ENCODE peak calls at places on chromosomes 3 and 15, in five cellular contexts. One of them, this sample, is unnamed. For H3K9me3, the result is how much of the 10 kb centered on the place peaks cover.

GRCh38 chr15:41291065-41291631 is 41.2 kb downstream of the OIP5 start:
- DNase-seq in CD4-positive, alpha-beta memory T cell: no peak
- DNase-seq in body of pancreas: no peak
- DNase-seq in K562: no peak
- DNase-seq in transverse colon: peak
- DNase-seq in this sample: no peak

GRCh38 chr3:194517333-194517732 is 30.5 kb upstream of the ATP13A3 start:
- DNase-seq in CD4-positive, alpha-beta memory T cell: no peak
- DNase-seq in body of pancreas: no peak
- DNase-seq in K562: no peak
- DNase-seq in transverse colon: no peak
- DNase-seq in this sample: no peak

GRCh38 chr3:188927971-188928370 is 243.8 kb upstream of the TPRG1 start:
- DNase-seq in CD4-positive, alpha-beta memory T cell: no peak
- DNase-seq in body of pancreas: no peak
- DNase-seq in K562: no peak
- DNase-seq in transverse colon: no peak
- DNase-seq in this sample: no peak

GRCh38 chr3:111947179-111947727 is 31.6 kb upstream of the ABHD10 start:
- DNase-seq in CD4-positive, alpha-beta memory T cell: no peak
- DNase-seq in body of pancreas: no peak
- DNase-seq in K562: no peak
- DNase-seq in transverse colon: no peak
- DNase-seq in this sample: no peak

GRCh38 chr15:64483749-64484148 is 23.4 kb downstream of the ZNF609 start:
- DNase-seq in CD4-positive, alpha-beta memory T cell: no peak
- DNase-seq in body of pancreas: no peak
- DNase-seq in K562: no peak
- DNase-seq in transverse colon: no peak
- DNase-seq in this sample: no peak

GRCh38 chr15:90686435-90687218 is 30.5 kb upstream of the BLM start:
- DNase-seq in CD4-positive, alpha-beta memory T cell: no peak
- DNase-seq in body of pancreas: no peak
- DNase-seq in K562: no peak
- DNase-seq in transverse colon: no peak
- DNase-seq in this sample: no peak

GRCh38 chr3:57108684-57109083 is 48.2 kb downstream of the SPATA12 start:
- DNase-seq in CD4-positive, alpha-beta memory T cell: no peak
- DNase-seq in body of pancreas: no peak
- DNase-seq in K562: no peak
- DNase-seq in transverse colon: no peak
- DNase-seq in this sample: no peak

GRCh38 chr3:123948449-123948848 is 12.6 kb downstream of the CCDC14 start:
- DNase-seq in CD4-positive, alpha-beta memory T cell: no peak
- DNase-seq in body of pancreas: no peak
- DNase-seq in K562: no peak
- DNase-seq in transverse colon: peak
- DNase-seq in this sample: no peak

GRCh38 chr3:187616307-187616939 is 53.8 kb downstream of the SST start:
- DNase-seq in CD4-positive, alpha-beta memory T cell: peak
- DNase-seq in body of pancreas: peak
- DNase-seq in K562: peak
- DNase-seq in transverse colon: peak
- DNase-seq in this sample: no peak

GRCh38 chr15:87498545-87498944 is 758.0 kb downstream of the NTRK3 start:
- DNase-seq in CD4-positive, alpha-beta memory T cell: no peak
- DNase-seq in body of pancreas: no peak
- DNase-seq in K562: no peak
- DNase-seq in transverse colon: no peak
- DNase-seq in this sample: no peak

GRCh38 chr3:96175500-96175899 is 638.9 kb upstream of the EPHA6 start:
- DNase-seq in CD4-positive, alpha-beta memory T cell: no peak
- DNase-seq in body of pancreas: no peak
- DNase-seq in K562: no peak
- DNase-seq in transverse colon: no peak
- DNase-seq in this sample: no peak

GRCh38 chr3:96169111-96169510 is 645.3 kb upstream of the EPHA6 start:
- DNase-seq in CD4-positive, alpha-beta memory T cell: no peak
- DNase-seq in body of pancreas: no peak
- DNase-seq in K562: no peak
- DNase-seq in transverse colon: no peak
- DNase-seq in this sample: no peak

DNA sequence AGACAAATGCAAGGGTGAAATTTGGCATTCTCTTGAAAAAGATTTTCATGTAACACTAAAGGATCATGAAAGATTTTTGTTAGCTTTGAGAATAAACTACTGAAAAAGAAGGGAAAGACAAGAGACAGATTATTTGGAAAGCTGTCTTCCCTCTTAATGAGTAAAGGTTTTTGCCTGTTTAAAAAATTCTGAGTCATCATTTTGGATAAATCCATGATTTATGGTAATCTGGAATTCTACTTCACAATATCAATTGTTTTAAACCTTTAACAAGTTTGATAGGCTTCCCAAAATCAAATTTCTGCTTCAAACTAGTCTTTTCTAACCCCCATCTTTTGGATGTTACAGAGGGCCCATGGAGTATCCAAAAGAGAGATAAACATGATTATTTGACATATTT is 641.5 kb upstream of the EPHA6 start:
- DNase-seq in CD4-positive, alpha-beta memory T cell: no peak
- DNase-seq in body of pancreas: no peak
- DNase-seq in K562: no peak
- DNase-seq in transverse colon: no peak
- DNase-seq in this sample: no peak
- H3K9me3 ChIP-seq in CD4-positive, alpha-beta memory T cell: under half
- H3K9me3 ChIP-seq in body of pancreas: under half
- H3K9me3 ChIP-seq in K562: under half
- H3K9me3 ChIP-seq in transverse colon: under half
- H3K9me3 ChIP-seq in this sample: under half

GRCh38 chr3:16143870-16144568 is 30.5 kb upstream of the GALNT15 start:
- DNase-seq in CD4-positive, alpha-beta memory T cell: no peak
- DNase-seq in body of pancreas: no peak
- DNase-seq in K562: no peak
- DNase-seq in transverse colon: no peak
- DNase-seq in this sample: no peak
- H3K9me3 ChIP-seq in CD4-positive, alpha-beta memory T cell: under half
- H3K9me3 ChIP-seq in body of pancreas: under half
- H3K9me3 ChIP-seq in K562: under half
- H3K9me3 ChIP-seq in transverse colon: under half
- H3K9me3 ChIP-seq in this sample: under half

GRCh38 chr3:185867650-185868049 is 42.8 kb upstream of the IGF2BP2 start:
- DNase-seq in CD4-positive, alpha-beta memory T cell: no peak
- DNase-seq in body of pancreas: no peak
- DNase-seq in K562: no peak
- DNase-seq in transverse colon: no peak
- DNase-seq in this sample: no peak

GRCh38 chr3:185865277-185865676 is 40.4 kb upstream of the IGF2BP2 start:
- DNase-seq in CD4-positive, alpha-beta memory T cell: no peak
- DNase-seq in body of pancreas: no peak
- DNase-seq in K562: no peak
- DNase-seq in transverse colon: no peak
- DNase-seq in this sample: no peak

GRCh38 chr3:185864767-185865166 is 39.9 kb upstream of the IGF2BP2 start:
- DNase-seq in CD4-positive, alpha-beta memory T cell: no peak
- DNase-seq in body of pancreas: no peak
- DNase-seq in K562: no peak
- DNase-seq in transverse colon: no peak
- DNase-seq in this sample: no peak

GRCh38 chr3:185866555-185866954 is 41.7 kb upstream of the IGF2BP2 start:
- DNase-seq in CD4-positive, alpha-beta memory T cell: no peak
- DNase-seq in body of pancreas: no peak
- DNase-seq in K562: no peak
- DNase-seq in transverse colon: peak
- DNase-seq in this sample: no peak

GRCh38 chr3:185866995-185867394 is 42.2 kb upstream of the IGF2BP2 start:
- DNase-seq in CD4-positive, alpha-beta memory T cell: no peak
- DNase-seq in body of pancreas: no peak
- DNase-seq in K562: no peak
- DNase-seq in transverse colon: no peak
- DNase-seq in this sample: no peak
- H3K9me3 ChIP-seq in CD4-positive, alpha-beta memory T cell: under half
- H3K9me3 ChIP-seq in body of pancreas: under half
- H3K9me3 ChIP-seq in K562: under half
- H3K9me3 ChIP-seq in transverse colon: under half
- H3K9me3 ChIP-seq in this sample: under half

DNA sequence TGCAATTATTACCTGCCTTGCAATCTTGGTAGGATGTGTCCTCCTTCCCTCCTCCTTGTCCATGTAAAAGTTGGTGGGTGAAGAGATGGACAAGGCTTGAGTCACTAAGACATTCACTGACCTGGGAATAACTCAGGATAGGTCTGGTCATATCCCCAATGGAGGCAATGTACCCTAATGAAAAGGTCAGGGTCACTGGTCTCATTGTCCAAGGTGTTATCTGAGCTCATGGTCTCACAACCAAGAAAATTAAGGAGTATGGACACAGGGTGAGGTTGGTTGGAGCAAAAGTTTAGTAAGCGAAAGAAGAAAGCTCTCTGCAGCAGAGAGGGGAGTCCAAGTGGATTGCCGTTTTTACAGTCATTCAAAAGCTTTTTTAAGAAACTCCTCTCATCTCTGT is 179.0 kb downstream of the SNRPN start:
- DNase-seq in CD4-positive, alpha-beta memory T cell: no peak
- DNase-seq in body of pancreas: no peak
- DNase-seq in K562: no peak
- DNase-seq in transverse colon: no peak
- DNase-seq in this sample: no peak
- H3K9me3 ChIP-seq in CD4-positive, alpha-beta memory T cell: under half
- H3K9me3 ChIP-seq in body of pancreas: under half
- H3K9me3 ChIP-seq in K562: under half
- H3K9me3 ChIP-seq in transverse colon: under half
- H3K9me3 ChIP-seq in this sample: under half

GRCh38 chr15:25058080-25058785 is 103.4 kb downstream of the SNRPN start:
- DNase-seq in CD4-positive, alpha-beta memory T cell: no peak
- DNase-seq in body of pancreas: no peak
- DNase-seq in K562: no peak
- DNase-seq in transverse colon: no peak
- DNase-seq in this sample: no peak

GRCh38 chr15:25059698-25060471 is 105.1 kb downstream of the SNRPN start:
- DNase-seq in CD4-positive, alpha-beta memory T cell: no peak
- DNase-seq in body of pancreas: no peak
- DNase-seq in K562: no peak
- DNase-seq in transverse colon: no peak
- DNase-seq in this sample: no peak

GRCh38 chr15:25060996-25061620 is 106.3 kb downstream of the SNRPN start:
- DNase-seq in CD4-positive, alpha-beta memory T cell: no peak
- DNase-seq in body of pancreas: no peak
- DNase-seq in K562: no peak
- DNase-seq in transverse colon: no peak
- DNase-seq in this sample: no peak

GRCh38 chr15:25061808-25062550 is 107.2 kb downstream of the SNRPN start:
- DNase-seq in CD4-positive, alpha-beta memory T cell: no peak
- DNase-seq in body of pancreas: no peak
- DNase-seq in K562: no peak
- DNase-seq in transverse colon: no peak
- DNase-seq in this sample: no peak

DNA sequence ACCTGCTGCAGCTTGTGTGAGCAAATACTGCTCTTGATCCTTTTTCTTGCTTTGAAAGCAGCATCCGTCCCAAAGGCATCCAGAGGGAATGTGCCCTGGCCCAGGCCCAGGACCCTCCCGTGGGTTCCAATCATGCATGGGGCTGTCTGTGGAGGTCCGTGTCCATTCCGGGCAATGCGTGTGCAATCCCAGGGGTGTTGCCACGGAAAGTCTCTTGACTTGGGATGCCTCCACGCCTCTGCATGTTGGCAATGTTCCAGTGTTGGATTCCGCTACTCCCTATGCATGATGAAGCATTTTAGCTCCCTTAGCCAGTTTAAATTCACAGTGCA is 105.7 kb downstream of the SNRPN start:
- DNase-seq in CD4-positive, alpha-beta memory T cell: no peak
- DNase-seq in body of pancreas: no peak
- DNase-seq in K562: no peak
- DNase-seq in transverse colon: no peak
- DNase-seq in this sample: no peak
- H3K9me3 ChIP-seq in CD4-positive, alpha-beta memory T cell: under half
- H3K9me3 ChIP-seq in body of pancreas: under half
- H3K9me3 ChIP-seq in K562: under half
- H3K9me3 ChIP-seq in transverse colon: half or more
- H3K9me3 ChIP-seq in this sample: half or more